ENCODE peak calls at places on chromosomes 2 and 18, in ten cellular contexts. S, X, I, B, P, Y, Z, D, N and H are unnamed samples.

GRCh38 chr18:58887613-58887963 is 22.9 kb downstream of the ZNF532 start:
- DNase-seq in S (no peak), X (peak; percentile 13), I (peak; percentile 80), B (no peak), P (no peak), Y (no peak), Z (no peak), D (peak; percentile 94), N (peak; percentile 88), H (no peak)

GRCh38 chr2:234372506-234372905 is 124.4 kb downstream of the ARL4C start:
- DNase-seq in S (no peak), X (no peak), I (no peak), B (no peak), P (no peak), Y (no peak), Z (no peak), D (peak; percentile 22), N (no peak), H (no peak)

GRCh38 chr2:230358305-230358704 is 31.3 kb downstream of the SP140L start:
- DNase-seq in S (no peak), X (no peak), I (peak; percentile 52), B (no peak), P (peak; percentile 81), Y (no peak), Z (no peak), D (peak; percentile 11), N (no peak), H (no peak)

GRCh38 chr2:60312618-60313017 is 240.8 kb downstream of the BCL11A start:
- DNase-seq in S (no peak), X (no peak), I (no peak), B (no peak), P (no peak), Y (no peak), Z (no peak), D (no peak), N (no peak), H (no peak)

GRCh38 chr18:72672364-72673151 is 128.4 kb upstream of the CBLN2 start:
- DNase-seq in S (no peak), X (no peak), I (peak; percentile 47), B (peak; percentile 12), P (peak; percentile 17), Y (no peak), Z (peak; percentile 4), D (peak; percentile 22), N (no peak), H (no peak)

GRCh38 chr2:135055182-135055786 is 3.2 kb downstream of the RAB3GAP1 start:
- DNase-seq in S (no peak), X (no peak), I (peak; percentile 71), B (no peak), P (peak; percentile 91), Y (no peak), Z (no peak), D (no peak), N (no peak), H (no peak)

GRCh38 chr18:31045599-31045998 is 3.1 kb upstream of the DSC3 start:
- DNase-seq in S (no peak), X (no peak), I (no peak), B (no peak), P (no peak), Y (no peak), Z (no peak), D (no peak), N (no peak), H (no peak)

GRCh38 chr18:154151-154550 is 4.2 kb upstream of the USP14 start:
- DNase-seq in S (no peak), X (no peak), I (no peak), B (no peak), P (peak; percentile 4), Y (no peak), Z (no peak), D (no peak), N (no peak), H (no peak)

GRCh38 chr2:107412981-107413380 is 413.7 kb upstream of the RGPD4 start:
- DNase-seq in S (no peak), X (no peak), I (no peak), B (no peak), P (peak; percentile 30), Y (no peak), Z (no peak), D (peak; percentile 11), N (no peak), H (no peak)

GRCh38 chr2:231597014-231597611 is 4.4 kb downstream of the TEX44 start:
- DNase-seq in S (peak; percentile 56), X (peak; percentile 69), I (peak; percentile 76), B (no peak), P (peak; percentile 54), Y (no peak), Z (no peak), D (no peak), N (no peak), H (no peak)

GRCh38 chr2:178066890-178067669 is 5.5 kb downstream of the PDE11A start:
- DNase-seq in S (no peak), X (no peak), I (peak; percentile 96), B (no peak), P (peak; percentile 59), Y (no peak), Z (no peak), D (peak; percentile 27), N (no peak), H (no peak)

GRCh38 chr2:30267161-30267568 is 35.8 kb downstream of the LBH start:
- DNase-seq in S (no peak), X (no peak), I (no peak), B (no peak), P (no peak), Y (peak; percentile 42), Z (no peak), D (no peak), N (no peak), H (no peak)

GRCh38 chr2:62596061-62596658 is 90.2 kb upstream of the TMEM17 start:
- DNase-seq in S (no peak), X (no peak), I (peak; percentile 70), B (peak; percentile 3), P (peak; percentile 86), Y (no peak), Z (no peak), D (peak; percentile 67), N (no peak), H (no peak)

GRCh38 chr2:197121255-197121654 is 189.3 kb downstream of the ANKRD44 start:
- DNase-seq in S (no peak), X (no peak), I (no peak), B (no peak), P (no peak), Y (no peak), Z (no peak), D (no peak), N (no peak), H (no peak)

GRCh38 chr2:127747621-127748020 is 46.3 kb downstream of the SFT2D3 start:
- DNase-seq in S (no peak), X (no peak), I (no peak), B (no peak), P (no peak), Y (no peak), Z (no peak), D (no peak), N (no peak), H (no peak)

GRCh38 chr2:122191331-122191730 is 435.9 kb downstream of the TSN start:
- DNase-seq in S (no peak), X (no peak), I (peak; percentile 58), B (peak; percentile 80), P (peak; percentile 28), Y (peak; percentile 73), Z (peak; percentile 17), D (peak; percentile 56), N (no peak), H (no peak)

GRCh38 chr2:16707014-16707413 is 41.4 kb upstream of the CYRIA start:
- DNase-seq in S (no peak), X (no peak), I (no peak), B (no peak), P (no peak), Y (no peak), Z (no peak), D (no peak), N (no peak), H (no peak)

GRCh38 chr2:129801575-129801974 is 177.9 kb upstream of the RAB6C start:
- DNase-seq in S (no peak), X (no peak), I (peak; percentile 93), B (peak; percentile 68), P (peak; percentile 51), Y (no peak), Z (no peak), D (peak; percentile 35), N (no peak), H (no peak)

GRCh38 chr2:69980408-69980807 is 19.0 kb upstream of the ASPRV1 start:
- DNase-seq in S (no peak), X (no peak), I (no peak), B (no peak), P (peak; percentile 67), Y (no peak), Z (no peak), D (no peak), N (no peak), H (no peak)